ENCODE peak calls at places on chromosome 1, in four cellular contexts. C is CD8-positive, alpha-beta memory T cell; Z is mucosa of gallbladder; F is SK-N-SH. Y is an unnamed sample.

GRCh38 chr1:117567435-117567834 is 38.4 kb upstream of the TENT5C start:
- DNase-seq in C (no peak), Z (peak; percentile 6), F (no peak), Y (no peak)

GRCh38 chr1:36172983-36173382 is 17.0 kb downstream of the MAP7D1 start:
- DNase-seq in C (no peak), Z (no peak), F (no peak), Y (no peak)

GRCh38 chr1:245428681-245429080 is 273.9 kb downstream of the KIF26B start:
- DNase-seq in C (no peak), Z (no peak), F (no peak), Y (no peak)

GRCh38 chr1:112575154-112575804 is 43.7 kb downstream of the ST7L start:
- DNase-seq in C (no peak), Z (no peak), F (no peak), Y (no peak)

GRCh38 chr1:184889902-184890301 is 84.4 kb downstream of the NIBAN1 start:
- DNase-seq in C (no peak), Z (no peak), F (no peak), Y (no peak)

GRCh38 chr1:88800382-88801051 is 90.8 kb downstream of the GTF2B start:
- DNase-seq in C (peak; percentile 27), Z (no peak), F (peak; percentile 36), Y (peak; percentile 27)

GRCh38 chr1:34907487-34908090 is 21.9 kb downstream of the DLGAP3 start:
- DNase-seq in C (no peak), Z (no peak), F (no peak), Y (no peak)

GRCh38 chr1:35644204-35644603 is 2.9 kb upstream of the PSMB2 start:
- DNase-seq in C (no peak), Z (no peak), F (no peak), Y (no peak)

GRCh38 chr1:20089328-20090077 is 19.5 kb downstream of the PLA2G5 start:
- DNase-seq in C (no peak), Z (no peak), F (no peak), Y (no peak)

GRCh38 chr1:21239181-21239580 is 51.1 kb downstream of the ECE1 start:
- DNase-seq in C (no peak), Z (no peak), F (no peak), Y (no peak)

GRCh38 chr1:58785424-58786058 is 1.7 kb upstream of the JUN start:
- DNase-seq in C (peak; percentile 16), Z (peak; percentile 65), F (no peak), Y (peak; percentile 50)

GRCh38 chr1:112904831-112905227 is 51.2 kb downstream of the SLC16A1 start:
- DNase-seq in C (no peak), Z (peak; percentile 63), F (no peak), Y (no peak)

GRCh38 chr1:215590779-215591491 is 23.8 kb downstream of the KCTD3 start:
- DNase-seq in C (no peak), Z (no peak), F (no peak), Y (no peak)

GRCh38 chr1:16719571-16720402 is 20.5 kb upstream of the RNU1-4 start:
- DNase-seq in C (no peak), Z (no peak), F (peak; percentile 24), Y (no peak)

GRCh38 chr1:227316941-227317540 is 1.3 kb downstream of the CDC42BPA start:
- DNase-seq in C (no peak), Z (no peak), F (peak; percentile 27), Y (peak; percentile 11)

GRCh38 chr1:192805832-192806323 is 3.0 kb upstream of the RGS2 start:
- DNase-seq in C (no peak), Z (peak; percentile 38), F (peak; percentile 50), Y (peak; percentile 41)

GRCh38 chr1:231163831-231164427 is 2.1 kb downstream of the TRIM67 start:
- DNase-seq in C (no peak), Z (no peak), F (no peak), Y (no peak)